ENCODE peak calls at places on chromosomes 11 and 22, in seven cellular contexts. One of them, this sample, is unnamed.

GRCh38 chr11:1881442-1882264 is 10.0 kb downstream of the PRR33 start:
- DNase-seq in GM12878: no peak
- DNase-seq in K562: no peak
- DNase-seq in H1: no peak
- DNase-seq in HepG2: no peak
- DNase-seq in SK-N-SH: no peak
- DNase-seq in GM12892: peak
- DNase-seq in this sample: peak

GRCh38 chr11:20873054-20873453 is 203.7 kb downstream of the NELL1 start:
- DNase-seq in HepG2: peak
- DNase-seq in K562: peak
- DNase-seq in GM12892: no peak
- DNase-seq in H1: peak
- DNase-seq in SK-N-SH: peak
- DNase-seq in GM12878: no peak
- DNase-seq in this sample: no peak

GRCh38 chr11:47392546-47393162 is 14.3 kb upstream of the SPI1 start:
- DNase-seq in GM12892: no peak
- DNase-seq in SK-N-SH: no peak
- DNase-seq in H1: no peak
- DNase-seq in K562: no peak
- DNase-seq in HepG2: no peak
- DNase-seq in GM12878: no peak
- DNase-seq in this sample: no peak

GRCh38 chr11:19472679-19473078 is 231.9 kb upstream of the E2F8 start:
- DNase-seq in H1: no peak
- DNase-seq in GM12892: no peak
- DNase-seq in GM12878: peak
- DNase-seq in K562: no peak
- DNase-seq in SK-N-SH: no peak
- DNase-seq in HepG2: no peak
- DNase-seq in this sample: no peak

GRCh38 chr11:118511576-118511975 is 15.7 kb upstream of the TTC36 start:
- DNase-seq in H1: no peak
- DNase-seq in SK-N-SH: no peak
- DNase-seq in HepG2: no peak
- DNase-seq in GM12892: no peak
- DNase-seq in K562: no peak
- DNase-seq in GM12878: no peak
- DNase-seq in this sample: no peak

GRCh38 chr11:106311531-106312230 is 234.2 kb downstream of the AASDHPPT start:
- DNase-seq in HepG2: no peak
- DNase-seq in H1: no peak
- DNase-seq in GM12892: no peak
- DNase-seq in SK-N-SH: no peak
- DNase-seq in GM12878: no peak
- DNase-seq in K562: no peak
- DNase-seq in this sample: no peak

GRCh38 chr11:64659417-64660144 is 63.4 kb downstream of the NRXN2 start:
- DNase-seq in GM12892: no peak
- DNase-seq in GM12878: no peak
- DNase-seq in K562: peak
- DNase-seq in H1: no peak
- DNase-seq in SK-N-SH: no peak
- DNase-seq in HepG2: peak
- DNase-seq in this sample: no peak

GRCh38 chr11:126419801-126420729 is 64.6 kb downstream of the ST3GAL4 start:
- DNase-seq in H1: no peak
- DNase-seq in SK-N-SH: no peak
- DNase-seq in K562: peak
- DNase-seq in GM12892: no peak
- DNase-seq in GM12878: peak
- DNase-seq in HepG2: no peak
- DNase-seq in this sample: peak

GRCh38 chr22:25407859-25408229 is 156.6 kb upstream of the GRK3 start:
- DNase-seq in SK-N-SH: no peak
- DNase-seq in GM12878: no peak
- DNase-seq in GM12892: no peak
- DNase-seq in K562: no peak
- DNase-seq in HepG2: no peak
- DNase-seq in H1: no peak
- DNase-seq in this sample: no peak

GRCh38 chr22:31739795-31740201 is 10.1 kb downstream of the PRR14L start:
- DNase-seq in HepG2: no peak
- DNase-seq in H1: no peak
- DNase-seq in K562: no peak
- DNase-seq in GM12878: no peak
- DNase-seq in GM12892: no peak
- DNase-seq in SK-N-SH: no peak
- DNase-seq in this sample: no peak

GRCh38 chr22:27438271-27438980 is 363.1 kb downstream of the MN1 start:
- DNase-seq in HepG2: no peak
- DNase-seq in SK-N-SH: peak
- DNase-seq in GM12878: no peak
- DNase-seq in GM12892: no peak
- DNase-seq in H1: no peak
- DNase-seq in K562: no peak
- DNase-seq in this sample: no peak

GRCh38 chr11:116697011-116697410 is 75.8 kb downstream of the BUD13 start:
- DNase-seq in K562: no peak
- DNase-seq in SK-N-SH: no peak
- DNase-seq in GM12878: no peak
- DNase-seq in GM12892: no peak
- DNase-seq in H1: peak
- DNase-seq in HepG2: no peak
- DNase-seq in this sample: no peak

GRCh38 chr11:107139396-107139795 is 121.1 kb upstream of the GUCY1A2 start:
- DNase-seq in HepG2: no peak
- DNase-seq in GM12878: no peak
- DNase-seq in K562: no peak
- DNase-seq in SK-N-SH: no peak
- DNase-seq in H1: no peak
- DNase-seq in GM12892: no peak
- DNase-seq in this sample: no peak

GRCh38 chr11:93288767-93289166 is 41.8 kb upstream of the DEUP1 start:
- DNase-seq in GM12878: peak
- DNase-seq in H1: no peak
- DNase-seq in SK-N-SH: no peak
- DNase-seq in HepG2: no peak
- DNase-seq in GM12892: no peak
- DNase-seq in K562: no peak
- DNase-seq in this sample: no peak

GRCh38 chr11:32290783-32291182 is 144.6 kb downstream of the WT1 start:
- DNase-seq in SK-N-SH: no peak
- DNase-seq in K562: no peak
- DNase-seq in HepG2: peak
- DNase-seq in GM12892: no peak
- DNase-seq in H1: no peak
- DNase-seq in GM12878: no peak
- DNase-seq in this sample: no peak

GRCh38 chr11:17221968-17222367 is 14.2 kb upstream of the PIK3C2A start:
- DNase-seq in HepG2: no peak
- DNase-seq in GM12878: no peak
- DNase-seq in SK-N-SH: no peak
- DNase-seq in H1: no peak
- DNase-seq in GM12892: no peak
- DNase-seq in K562: no peak
- DNase-seq in this sample: no peak

GRCh38 chr11:15685311-15685710 is 570.6 kb downstream of the INSC start:
- DNase-seq in K562: no peak
- DNase-seq in GM12892: no peak
- DNase-seq in GM12878: no peak
- DNase-seq in HepG2: no peak
- DNase-seq in SK-N-SH: peak
- DNase-seq in H1: peak
- DNase-seq in this sample: no peak

GRCh38 chr11:33544593-33545373 is 155.8 kb downstream of the C11orf91 start:
- DNase-seq in GM12892: no peak
- DNase-seq in GM12878: no peak
- DNase-seq in K562: no peak
- DNase-seq in H1: no peak
- DNase-seq in SK-N-SH: no peak
- DNase-seq in HepG2: no peak
- DNase-seq in this sample: no peak

GRCh38 chr22:39457546-39458442 is 982 bp downstream of the MGAT3 start:
- DNase-seq in K562: peak
- DNase-seq in H1: no peak
- DNase-seq in HepG2: no peak
- DNase-seq in GM12892: peak
- DNase-seq in SK-N-SH: peak
- DNase-seq in GM12878: no peak
- DNase-seq in this sample: peak
- TF ChIP-seq TAF1 in K562: no peak
- TF ChIP-seq TAF1 in H1: no peak
- TF ChIP-seq TAF1 in HepG2: no peak
- TF ChIP-seq TAF1 in GM12892: no peak
- TF ChIP-seq TAF1 in SK-N-SH: no peak
- TF ChIP-seq TAF1 in GM12878: no peak
- TF ChIP-seq TAF1 in this sample: no peak

DNA sequence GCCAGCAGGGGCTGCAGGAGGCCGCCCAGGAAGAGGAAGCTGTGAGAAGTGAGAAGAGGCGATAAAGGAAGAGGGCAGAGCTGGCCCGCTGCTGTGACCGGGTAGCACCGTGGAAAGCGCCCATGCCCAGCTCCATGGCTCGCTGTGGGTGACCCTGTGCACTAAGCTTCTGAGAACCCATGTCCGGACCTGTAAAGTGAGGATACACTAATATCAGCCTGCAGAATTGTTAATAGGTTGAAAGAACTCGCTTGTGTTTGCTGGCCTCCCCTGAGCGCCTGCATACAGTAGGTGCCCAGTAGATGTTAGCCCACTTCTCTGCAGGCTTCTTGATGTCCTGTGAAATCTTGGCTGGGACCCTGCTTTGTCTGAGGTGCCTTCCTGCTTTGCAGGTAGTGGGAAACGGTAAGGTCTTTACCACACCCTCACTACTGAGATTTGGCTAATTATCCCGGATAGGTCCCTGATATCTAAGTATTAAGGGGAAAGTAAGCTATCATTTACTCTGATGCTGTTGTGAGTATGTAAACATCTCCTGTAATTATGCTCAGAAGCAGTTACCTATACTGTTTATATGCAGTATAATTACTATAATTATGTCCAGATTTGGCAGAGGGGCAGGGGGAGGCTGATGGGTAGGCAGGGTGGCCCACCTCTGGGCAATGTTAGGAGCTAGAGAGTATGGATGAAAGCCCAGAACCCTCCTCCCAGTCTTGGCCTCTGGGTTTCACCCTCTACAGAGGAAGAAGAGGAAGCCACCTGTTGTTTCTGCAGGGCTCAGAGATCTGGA is 1.2 kb upstream of the ARRB1 start:
- DNase-seq in GM12878: no peak
- DNase-seq in HepG2: no peak
- DNase-seq in H1: no peak
- DNase-seq in K562: no peak
- DNase-seq in GM12892: no peak
- DNase-seq in SK-N-SH: no peak
- DNase-seq in this sample: no peak
- TF ChIP-seq TAF1 in GM12878: no peak
- TF ChIP-seq TAF1 in HepG2: no peak
- TF ChIP-seq TAF1 in H1: no peak
- TF ChIP-seq TAF1 in K562: no peak
- TF ChIP-seq TAF1 in GM12892: no peak
- TF ChIP-seq TAF1 in SK-N-SH: no peak
- TF ChIP-seq TAF1 in this sample: no peak

DNA sequence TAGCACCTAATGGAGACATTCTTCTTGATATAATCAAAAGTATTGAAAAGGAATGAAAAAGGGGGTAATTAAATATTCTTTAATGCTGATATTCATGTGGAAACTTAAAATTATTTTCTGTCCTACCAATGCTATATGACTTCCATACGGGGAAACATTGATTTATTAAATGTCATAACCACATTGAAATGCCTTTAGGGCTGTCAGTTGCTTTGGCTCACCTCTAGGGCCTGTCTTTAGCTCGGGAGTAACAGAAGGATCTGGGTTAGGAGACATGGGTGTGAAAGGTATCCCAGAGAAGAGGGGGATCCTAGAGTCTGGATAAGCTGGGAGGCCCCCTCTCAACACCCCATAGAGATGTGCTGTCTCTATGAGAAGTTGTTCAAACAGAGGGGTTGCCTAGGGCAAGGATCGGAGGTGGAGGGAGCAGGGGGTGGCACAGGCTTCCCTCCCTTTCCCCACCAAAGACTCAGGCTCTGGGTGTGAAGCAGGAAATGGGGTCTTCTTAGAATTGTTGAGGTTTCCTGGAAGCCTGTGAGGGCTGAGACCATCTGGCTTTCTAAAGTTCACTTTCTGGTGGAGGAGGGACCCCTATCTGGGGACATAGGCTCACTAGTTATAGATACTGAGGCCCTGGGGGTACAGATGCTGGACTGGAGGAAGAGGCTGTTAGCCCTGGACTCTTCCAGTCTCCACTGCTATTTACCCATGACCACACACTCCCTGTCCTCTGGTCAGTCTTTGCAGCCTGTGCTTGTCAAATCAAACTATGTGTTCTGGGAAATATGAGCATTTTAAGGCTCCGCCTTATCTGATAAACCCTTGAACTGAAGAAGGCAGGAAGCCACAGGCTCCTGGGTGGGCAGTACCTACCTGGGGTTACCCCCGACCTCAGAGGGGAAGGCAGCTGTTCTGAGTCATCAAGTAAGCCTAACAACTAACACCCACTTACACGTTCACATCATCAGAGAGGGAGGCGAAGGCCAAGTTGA is 55.8 kb upstream of the RRAS2 start:
- DNase-seq in HepG2: no peak
- DNase-seq in GM12878: peak
- DNase-seq in K562: peak
- DNase-seq in SK-N-SH: no peak
- DNase-seq in GM12892: no peak
- DNase-seq in H1: no peak
- DNase-seq in this sample: no peak
- TF ChIP-seq TAF1 in HepG2: no peak
- TF ChIP-seq TAF1 in GM12878: no peak
- TF ChIP-seq TAF1 in K562: no peak
- TF ChIP-seq TAF1 in SK-N-SH: no peak
- TF ChIP-seq TAF1 in GM12892: no peak
- TF ChIP-seq TAF1 in H1: no peak
- TF ChIP-seq TAF1 in this sample: no peak

DNA sequence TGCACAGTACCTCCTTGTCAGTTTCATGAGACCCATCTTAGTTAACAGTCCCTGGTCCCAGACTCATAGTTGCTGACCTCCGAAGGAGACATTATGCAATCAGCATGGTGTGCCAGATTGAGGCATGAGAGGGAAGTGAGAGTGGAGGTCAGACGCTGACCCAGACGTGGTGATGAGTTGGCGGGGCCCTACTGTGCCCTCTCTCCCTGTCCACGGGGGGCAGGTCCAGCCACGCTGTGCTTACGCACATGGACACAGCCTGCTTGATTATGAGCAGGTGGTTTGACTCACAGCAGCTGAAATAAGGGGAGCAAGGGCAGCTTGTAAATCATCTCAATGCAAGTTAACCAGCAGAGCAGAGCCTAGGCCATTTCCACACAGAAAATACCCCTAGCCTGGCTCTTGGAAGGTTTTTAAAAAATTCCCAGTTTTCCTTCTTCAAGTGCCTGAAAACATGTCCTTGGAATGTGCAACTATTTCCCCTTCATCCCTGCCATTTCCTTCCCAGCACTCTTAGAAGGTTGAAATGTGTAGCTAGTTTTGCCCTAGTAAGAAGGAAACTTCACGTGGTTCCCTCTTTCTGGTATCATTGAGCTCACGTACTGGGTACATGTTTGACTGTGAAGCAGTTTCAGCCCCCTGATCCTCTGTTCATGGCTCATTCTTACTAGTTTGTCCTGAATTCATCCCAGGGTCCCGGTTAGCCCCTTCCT is 122.6 kb upstream of the SORL1-AS1 start:
- DNase-seq in K562: no peak
- DNase-seq in GM12892: no peak
- DNase-seq in HepG2: no peak
- DNase-seq in H1: no peak
- DNase-seq in GM12878: peak
- DNase-seq in SK-N-SH: no peak
- DNase-seq in this sample: no peak
- TF ChIP-seq TAF1 in K562: no peak
- TF ChIP-seq TAF1 in GM12892: peak
- TF ChIP-seq TAF1 in HepG2: no peak
- TF ChIP-seq TAF1 in H1: no peak
- TF ChIP-seq TAF1 in GM12878: no peak
- TF ChIP-seq TAF1 in SK-N-SH: no peak
- TF ChIP-seq TAF1 in this sample: no peak

This sample was measured in GM12891.